ENCODE peak calls at places on chromosomes 4 and X, in eight cellular contexts. Q is PC-3, F is neural progenitor cell, L is endodermal cell, W is thyroid gland, Y is tibial artery, K is MM.1S, B is vagina. D is an unnamed sample.

GRCh38 chrX:48794993-48795501 is 6.8 kb upstream of the HDAC6 start:
- DNase-seq in W (no peak), L (no peak), Y (no peak), K (no peak), Q (peak; percentile 61), B (no peak), F (no peak), D (no peak)

GRCh38 chr4:185708348-185708747 is 103.6 kb downstream of the SORBS2 start:
- DNase-seq in F (no peak), Y (no peak), B (no peak), L (no peak), W (no peak), Q (peak; percentile 58), K (no peak), D (no peak)

GRCh38 chr4:22029803-22030202 is 81.2 kb upstream of the KCNIP4 start:
- DNase-seq in Q (peak; percentile 69), Y (no peak), W (no peak), B (no peak), K (no peak), F (no peak), L (no peak), D (no peak)

GRCh38 chr4:183394166-183394951 is 50.1 kb upstream of the CDKN2AIP start:
- DNase-seq in Y (peak; percentile 31), F (no peak), K (no peak), Q (no peak), W (no peak), L (no peak), B (no peak), D (no peak)

GRCh38 chrX:113275769-113276168 is 435.1 kb upstream of the AMOT start:
- DNase-seq in W (no peak), F (no peak), Y (no peak), K (no peak), Q (no peak), B (no peak), L (no peak), D (no peak)

GRCh38 chr4:185013715-185014114 is 4.6 kb upstream of the HELT start:
- DNase-seq in B (no peak), Y (no peak), F (no peak), W (no peak), L (no peak), K (no peak), Q (no peak), D (no peak)

GRCh38 chr4:67288964-67289363 is 256.3 kb downstream of the CENPC start:
- DNase-seq in W (no peak), B (no peak), Q (peak; percentile 55), F (peak; percentile 52), L (peak; percentile 80), K (peak; percentile 9), Y (no peak), D (no peak)

GRCh38 chr4:141352775-141353544 is 132.3 kb downstream of the ZNF330 start:
- DNase-seq in L (peak; percentile 44), W (no peak), K (no peak), Y (no peak), B (no peak), F (peak; percentile 30), Q (peak; percentile 22), D (no peak)

GRCh38 chr4:176354884-176355283 is 35.1 kb downstream of the SPCS3 start:
- DNase-seq in B (no peak), Y (no peak), K (no peak), L (no peak), F (no peak), Q (no peak), W (no peak), D (no peak)

GRCh38 chr4:82780398-82781231 is 18.0 kb downstream of the SCD5 start:
- DNase-seq in K (no peak), F (no peak), L (peak; percentile 75), Y (peak; percentile 81), W (peak; percentile 98), B (peak; percentile 72), Q (no peak), D (peak; percentile 85)

GRCh38 chr4:106601519-106601918 is 232.9 kb upstream of the GIMD1 start:
- DNase-seq in B (no peak), F (no peak), Y (no peak), L (no peak), Q (no peak), K (no peak), W (no peak), D (no peak)

GRCh38 chr4:48963042-48963679 is 22.9 kb upstream of the CWH43 start:
- DNase-seq in L (peak; percentile 86), W (peak; percentile 62), Q (peak; percentile 88), Y (peak; percentile 76), F (peak; percentile 90), B (no peak), K (peak; percentile 85), D (peak; percentile 79)

GRCh38 chr4:47643845-47644244 is 158.8 kb downstream of the ATP10D start:
- DNase-seq in Y (no peak), F (no peak), L (no peak), K (no peak), W (no peak), Q (no peak), B (no peak), D (no peak)

GRCh38 chr4:20687894-20688293 is 12.4 kb upstream of the PACRGL start:
- DNase-seq in L (no peak), K (no peak), B (no peak), Q (peak; percentile 53), Y (no peak), W (no peak), F (no peak), D (no peak)

GRCh38 chrX:53239474-53239873 is 14.5 kb upstream of the KDM5C start:
- DNase-seq in Q (peak; percentile 29), B (no peak), F (no peak), K (peak; percentile 11), Y (no peak), W (no peak), L (peak; percentile 81), D (peak; percentile 30)

GRCh38 chrX:132750312-132751042 is 208.0 kb downstream of the HS6ST2 start:
- DNase-seq in W (no peak), F (no peak), Y (no peak), L (no peak), B (no peak), Q (no peak), K (peak; percentile 75), D (no peak)

GRCh38 chr4:165439981-165440380 is 61.2 kb downstream of the CPE start:
- DNase-seq in Q (no peak), Y (no peak), F (no peak), L (no peak), B (no peak), W (no peak), K (no peak), D (no peak)

GRCh38 chrX:96436105-96436504 is 248.5 kb upstream of the DIAPH2 start:
- DNase-seq in L (no peak), Y (no peak), F (no peak), K (no peak), Q (peak; percentile 35), W (no peak), B (no peak), D (no peak)

GRCh38 chr4:152500798-152501434 is 35.0 kb downstream of the FBXW7 start:
- DNase-seq in K (peak; percentile 88), B (no peak), L (peak; percentile 73), W (peak; percentile 20), Q (peak; percentile 90), F (peak; percentile 89), Y (no peak), D (peak; percentile 65)

GRCh38 chrX:9352243-9352642 is 112.6 kb upstream of the TBL1X start:
- DNase-seq in Q (no peak), W (no peak), F (no peak), K (peak; percentile 51), L (no peak), Y (no peak), B (no peak), D (no peak)

GRCh38 chrX:26373829-26374228 is 157.9 kb downstream of the MAGEB5 start:
- DNase-seq in K (no peak), Y (no peak), W (no peak), Q (no peak), F (no peak), B (no peak), L (no peak), D (no peak)

GRCh38 chr4:26827798-26828197 is 32.8 kb upstream of the STIM2 start:
- DNase-seq in Q (no peak), B (no peak), Y (no peak), L (no peak), W (no peak), K (no peak), F (no peak), D (peak; percentile 41)

GRCh38 chr4:13529130-13529919 is 15.0 kb downstream of the NKX3-2 start:
- DNase-seq in K (peak; percentile 4), Q (no peak), L (peak; percentile 47), W (no peak), Y (no peak), B (peak; percentile 49), F (no peak), D (no peak)

GRCh38 chr4:156228706-156229105 is 275.0 kb upstream of the CTSO start:
- DNase-seq in Q (peak; percentile 13), K (no peak), Y (no peak), F (no peak), W (no peak), L (no peak), B (no peak), D (no peak)

GRCh38 chr4:156227321-156227720 is 273.7 kb upstream of the CTSO start:
- DNase-seq in K (no peak), L (no peak), F (no peak), B (no peak), Y (no peak), W (no peak), Q (no peak), D (no peak)

GRCh38 chr4:156223985-156224384 is 270.3 kb upstream of the CTSO start:
- DNase-seq in B (no peak), W (no peak), Y (no peak), Q (peak; percentile 56), L (no peak), K (no peak), F (no peak), D (no peak)
- H3K4me1 ChIP-seq in B (no peaks in the 10 kb centered on the region), W (no peaks in the 10 kb centered on the region), Y (no peaks in the 10 kb centered on the region), Q (peaks cover 7% of the 10 kb centered on the region), L (no peaks in the 10 kb centered on the region), K (no peaks in the 10 kb centered on the region), F (no peaks in the 10 kb centered on the region), D (no peaks in the 10 kb centered on the region)

DNA sequence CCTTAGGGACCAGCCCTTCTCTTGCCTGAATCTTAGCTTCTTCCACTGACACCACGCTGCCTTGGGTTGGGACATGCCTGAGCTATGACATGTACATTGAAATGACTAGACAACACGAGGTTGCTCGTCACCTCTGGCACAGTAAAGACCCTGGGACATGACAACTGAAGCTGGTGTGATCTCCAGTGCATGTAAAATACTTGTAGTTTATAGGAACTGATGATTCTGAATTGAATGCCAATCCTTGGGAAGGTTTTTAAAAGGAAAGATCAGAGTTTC is 100.7 kb upstream of the PGRMC2 start:
- DNase-seq in F (no peak), B (no peak), Q (peak; percentile 54), W (no peak), Y (no peak), L (no peak), K (no peak), D (no peak)
- H3K27ac ChIP-seq in F (no peak overlapping the region), B (peak overlapping the region; percentile 80), Q (no peak overlapping the region), W (peak overlapping the region; percentile 94), Y (peak overlapping the region; percentile 60), L (no peak overlapping the region), K (no peak overlapping the region), D (no peak overlapping the region)

GRCh38 chrX:154544885-154545284 is 1.8 kb downstream of the G6PD start:
- DNase-seq in L (no peak), Y (no peak), K (no peak), B (no peak), W (peak; percentile 33), F (no peak), Q (no peak), D (no peak)
- H3K4me1 ChIP-seq in L (no peaks in the 10 kb centered on the region), Y (peaks cover 22% of the 10 kb centered on the region), K (peaks cover 4% of the 10 kb centered on the region), B (peaks cover 53% of the 10 kb centered on the region), W (peaks cover 17% of the 10 kb centered on the region), F (no peaks in the 10 kb centered on the region), Q (peaks cover 59% of the 10 kb centered on the region), D (peaks cover 23% of the 10 kb centered on the region)

GRCh38 chr4:139606600-139607301 is 50.7 kb upstream of the SETD7 start:
- DNase-seq in K (peak; percentile 45), W (no peak), L (no peak), Q (peak; percentile 54), B (no peak), F (no peak), Y (no peak), D (no peak)
- H3K27ac ChIP-seq in K (no peak overlapping the region), W (no peak overlapping the region), L (no peak overlapping the region), Q (peak overlapping the region; percentile 20), B (peak overlapping the region; percentile 53), F (no peak overlapping the region), Y (no peak overlapping the region), D (no peak overlapping the region)

D was measured in body of pancreas.